ENCODE peak calls at places on chromosome 17, in eight cellular contexts. R is ovary, B is left ventricle myocardium inferior, X is PC-9, S is BJ, L is endothelial cell of umbilical vein, G is HCT116, M is pancreas. E is an unnamed sample. For H3K36me3, the result is how much of the 10 kb centered on the place peaks cover.

GRCh38 chr17:37259030-37259735 is 116.6 kb upstream of the C17orf78 start:
- DNase-seq in M (no peak), L (peak), X (no peak), S (no peak), R (no peak), B (no peak), G (no peak), E (no peak)

GRCh38 chr17:21209511-21210175 is 4.3 kb downstream of the TMEM11 start:
- DNase-seq in B (peak), L (no peak), X (no peak), S (no peak), R (no peak), M (peak), G (no peak), E (peak)

GRCh38 chr17:40122944-40123810 is 1.4 kb downstream of the MSL1 start:
- DNase-seq in M (peak), S (no peak), B (peak), R (peak), X (peak), L (peak), G (no peak), E (peak)

GRCh38 chr17:9255838-9256237 is 234.5 kb downstream of the NTN1 start:
- DNase-seq in L (no peak), G (no peak), X (no peak), S (no peak), M (no peak), R (no peak), B (no peak), E (no peak)

GRCh38 chr17:47882247-47882646 is 13.8 kb upstream of the SP2 start:
- DNase-seq in L (peak), R (no peak), X (peak), M (no peak), B (no peak), S (peak), G (no peak), E (no peak)

GRCh38 chr17:6670571-6670970 is 19.0 kb downstream of the C17orf100 start:
- DNase-seq in R (no peak), L (no peak), G (no peak), M (no peak), X (no peak), B (no peak), S (no peak), E (no peak)

GRCh38 chr17:68987966-68988365 is 32.8 kb upstream of the ABCA8 start:
- DNase-seq in L (peak), G (no peak), R (no peak), S (no peak), B (no peak), M (no peak), X (no peak), E (no peak)

GRCh38 chr17:10798332-10798749 is 5.6 kb downstream of the TMEM238L start:
- DNase-seq in B (no peak), G (no peak), X (peak), L (no peak), M (no peak), S (no peak), R (no peak), E (no peak)

GRCh38 chr17:17086585-17086984 is 44.3 kb downstream of the MPRIP start:
- DNase-seq in B (no peak), M (no peak), L (no peak), R (no peak), G (no peak), S (no peak), X (no peak), E (no peak)

GRCh38 chr17:80023261-80024205 is 12.1 kb downstream of the TBC1D16 start:
- DNase-seq in S (no peak), R (peak), B (no peak), X (no peak), G (no peak), M (no peak), L (no peak), E (no peak)

GRCh38 chr17:75983501-75984181 is 4.6 kb downstream of the TEN1 start:
- DNase-seq in R (no peak), X (peak), S (no peak), G (no peak), L (no peak), B (no peak), M (peak), E (no peak)

GRCh38 chr17:7703584-7704574 is 1.1 kb upstream of the EFNB3 start:
- DNase-seq in B (no peak), L (peak), R (no peak), S (no peak), G (no peak), X (no peak), M (peak), E (no peak)

GRCh38 chr17:20279631-20280030 is 187.7 kb downstream of the LGALS9B start:
- DNase-seq in B (no peak), G (no peak), S (no peak), R (no peak), L (no peak), X (no peak), M (no peak), E (no peak)

GRCh38 chr17:44010966-44011647 is 3.7 kb downstream of the TMEM101 start:
- DNase-seq in G (no peak), L (no peak), B (no peak), R (no peak), X (no peak), S (peak), M (no peak), E (no peak)

GRCh38 chr17:79478841-79479240 is 132.0 kb downstream of the RBFOX3 start:
- DNase-seq in B (no peak), S (no peak), L (no peak), X (no peak), M (peak), G (no peak), R (no peak), E (peak)

GRCh38 chr17:59266748-59267147 is 46.4 kb downstream of the GDPD1 start:
- DNase-seq in R (no peak), L (no peak), B (no peak), G (no peak), X (no peak), S (no peak), M (no peak), E (no peak)

GRCh38 chr17:9239821-9240658 is 218.7 kb downstream of the NTN1 start:
- DNase-seq in B (peak), R (peak), G (peak), M (peak), X (peak), L (peak), S (no peak), E (peak)

GRCh38 chr17:33725675-33726271 is 432.7 kb upstream of the ASIC2 start:
- DNase-seq in B (peak), G (no peak), X (peak), L (peak), R (no peak), M (peak), S (no peak), E (no peak)

GRCh38 chr17:46770818-46771600 is 47.5 kb downstream of the WNT3 start:
- DNase-seq in G (no peak), M (peak), S (no peak), L (peak), B (peak), R (no peak), X (peak), E (no peak)

GRCh38 chr17:185445-186138 is 4.1 kb upstream of the DOC2B start:
- DNase-seq in G (no peak), B (no peak), R (no peak), M (peak), L (no peak), X (no peak), S (no peak), E (peak)

GRCh38 chr17:5846001-5846400 is 224.2 kb upstream of the WSCD1 start:
- DNase-seq in B (no peak), R (no peak), G (no peak), M (no peak), X (no peak), L (no peak), S (no peak), E (no peak)

GRCh38 chr17:10435096-10435495 is 13.3 kb upstream of the MYH8 start:
- DNase-seq in X (no peak), G (no peak), S (no peak), R (no peak), L (no peak), M (no peak), B (no peak), E (no peak)

GRCh38 chr17:55495239-55495638 is 16.0 kb downstream of the SMIM36 start:
- DNase-seq in G (no peak), S (no peak), X (no peak), M (no peak), B (no peak), L (no peak), R (no peak), E (no peak)

GRCh38 chr17:77203846-77204245 is 63.1 kb downstream of the SEC14L1 start:
- DNase-seq in G (no peak), S (no peak), M (no peak), L (no peak), X (no peak), R (no peak), B (no peak), E (no peak)

GRCh38 chr17:77206125-77206523 is 65.4 kb downstream of the SEC14L1 start:
- DNase-seq in B (no peak), L (no peak), S (no peak), M (no peak), R (no peak), G (no peak), X (no peak), E (no peak)

GRCh38 chr17:77206557-77206956 is 65.8 kb downstream of the SEC14L1 start:
- DNase-seq in S (no peak), L (peak), X (no peak), G (no peak), R (no peak), B (no peak), M (no peak), E (no peak)

GRCh38 chr17:77204531-77204930 is 63.8 kb downstream of the SEC14L1 start:
- DNase-seq in B (no peak), S (no peak), R (no peak), X (no peak), M (no peak), L (no peak), G (no peak), E (no peak)

GRCh38 chr17:77205396-77206124 is 64.8 kb downstream of the SEC14L1 start:
- DNase-seq in L (no peak), S (no peak), B (no peak), X (no peak), R (no peak), M (no peak), G (no peak), E (no peak)
- H3K36me3 ChIP-seq in L (under half), S (under half), B (half or more), X (under half), R (under half), M (half or more), G (under half), E (under half)

DNA sequence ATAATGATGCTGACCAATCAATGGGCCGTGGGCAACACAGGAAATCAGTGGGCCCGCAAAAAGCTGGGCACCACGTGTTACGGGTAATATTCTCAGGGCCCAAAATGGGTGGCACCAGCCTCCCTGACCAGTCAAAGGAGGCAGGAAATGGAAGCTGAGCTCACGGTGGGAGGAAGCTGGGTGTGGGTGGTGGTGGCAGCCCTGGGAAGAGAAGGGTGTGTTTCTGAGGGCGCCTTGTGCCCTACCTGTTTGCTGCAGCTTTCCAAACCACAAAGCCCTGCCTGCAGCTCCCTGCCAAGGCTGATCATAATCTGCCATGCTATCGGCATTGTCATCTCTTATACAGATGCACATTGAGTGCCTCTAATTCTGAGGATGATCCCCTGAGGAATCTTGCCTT is 457.9 kb downstream of the SLC39A11 start:
- DNase-seq in S (no peak), G (no peak), L (no peak), B (no peak), X (peak), R (no peak), M (no peak), E (no peak)
- TF ChIP-seq CTCF in S (no peak), G (no peak), L (no peak), B (no peak), X (no peak), R (no peak), M (no peak), E (no peak)

GRCh38 chr17:4313482-4314114 is 49.8 kb upstream of the ANKFY1 start:
- DNase-seq in L (no peak), X (no peak), M (no peak), B (no peak), R (no peak), S (no peak), G (no peak), E (no peak)
- H3K36me3 ChIP-seq in L (under half), X (under half), M (under half), B (under half), R (under half), S (under half), G (under half), E (under half)

DNA sequence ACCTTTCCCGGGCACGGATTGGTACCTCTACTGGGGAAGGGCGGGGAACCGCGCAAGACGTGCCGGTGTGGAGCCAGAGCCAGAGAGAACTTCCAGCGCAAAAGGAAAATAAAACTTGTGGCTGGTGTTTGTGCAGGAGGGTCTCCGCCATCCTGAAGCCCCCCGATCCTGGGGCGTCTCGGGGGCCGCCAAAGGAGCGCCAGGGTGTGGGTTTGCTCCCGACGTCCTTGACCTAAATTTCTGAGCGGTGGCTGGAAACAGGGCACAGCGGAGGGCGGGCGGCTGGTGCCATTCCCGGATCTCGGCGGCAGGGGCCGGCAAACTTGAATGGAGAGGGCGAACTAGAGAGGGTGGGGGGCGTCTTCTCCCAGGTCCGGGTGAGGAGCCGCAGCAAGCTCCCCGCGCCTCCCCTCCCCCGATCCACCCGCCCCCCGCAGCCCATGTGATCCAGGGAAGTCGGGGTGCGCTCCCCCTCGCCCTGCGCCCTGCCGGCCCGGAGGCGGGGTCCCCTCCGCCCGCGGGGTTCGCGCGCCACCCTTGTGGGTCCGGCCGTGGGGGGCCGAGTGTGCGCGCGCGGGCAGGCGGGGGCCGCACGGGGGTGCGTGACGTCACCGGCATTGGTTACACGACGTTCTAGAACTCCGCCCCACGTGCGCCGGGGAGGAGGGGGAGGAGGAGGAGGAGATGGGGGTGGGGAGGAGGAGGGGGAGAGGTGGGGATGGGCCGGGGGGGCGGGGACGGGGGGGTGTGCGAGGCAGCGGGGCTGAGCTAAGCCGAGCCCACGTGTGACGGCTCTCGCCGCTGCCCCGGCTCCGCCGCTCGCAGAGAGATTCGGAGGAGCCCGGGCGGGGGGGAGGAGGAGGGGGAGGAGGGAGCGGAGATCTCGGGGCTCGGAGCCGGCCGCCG is at the start of gene MSI2:
- DNase-seq in B (peak), R (peak), M (peak), S (no peak), G (peak), X (peak), L (peak), E (peak)
- TF ChIP-seq CTCF in B (no peak), R (no peak), M (no peak), S (peak), G (no peak), X (no peak), L (no peak), E (no peak)

GRCh38 chr17:71486171-71486740 is 634.6 kb upstream of the SOX9 start:
- DNase-seq in M (no peak), R (no peak), S (no peak), X (no peak), B (no peak), G (no peak), L (no peak), E (no peak)
- H3K36me3 ChIP-seq in M (under half), R (under half), S (under half), X (under half), B (under half), G (under half), L (under half), E (under half)

GRCh38 chr17:82410014-82410716 is 8.0 kb upstream of the HEXD start:
- DNase-seq in X (no peak), B (no peak), S (no peak), L (no peak), R (no peak), M (no peak), G (no peak), E (no peak)
- TF ChIP-seq CTCF in X (no peak), B (no peak), S (no peak), L (no peak), R (no peak), M (no peak), G (no peak), E (no peak)

GRCh38 chr17:45264430-45264829 is 2.5 kb upstream of the SPATA32 start:
- DNase-seq in B (no peak), X (no peak), M (peak), R (no peak), S (no peak), G (no peak), L (no peak), E (no peak)
- H3K36me3 ChIP-seq in B (half or more), X (under half), M (half or more), R (under half), S (under half), G (under half), L (under half), E (under half)

DNA sequence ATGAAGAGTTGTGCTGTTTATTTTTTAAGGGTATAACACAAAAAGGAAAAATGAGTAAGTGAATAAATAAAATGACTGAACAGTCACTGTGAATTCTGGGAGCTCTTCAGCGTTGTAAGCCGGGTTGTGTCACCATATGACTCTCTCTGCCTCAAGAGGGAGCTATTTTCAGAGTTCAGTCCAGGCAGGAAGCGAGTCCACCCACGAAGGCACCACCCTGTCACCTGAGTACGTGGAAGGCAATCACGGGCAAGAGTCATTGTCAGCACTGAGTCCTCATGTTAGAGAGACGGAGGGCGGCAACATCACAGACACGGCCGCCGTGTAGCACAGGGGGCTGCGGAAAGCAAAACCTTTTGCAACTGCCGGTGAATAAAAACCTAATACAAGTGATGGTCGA is 227.6 kb downstream of the UTP18 start:
- DNase-seq in M (no peak), B (no peak), L (no peak), R (no peak), G (peak), X (no peak), S (no peak), E (no peak)
- TF ChIP-seq CTCF in M (no peak), B (no peak), L (no peak), R (no peak), G (peak), X (peak), S (no peak), E (no peak)

DNA sequence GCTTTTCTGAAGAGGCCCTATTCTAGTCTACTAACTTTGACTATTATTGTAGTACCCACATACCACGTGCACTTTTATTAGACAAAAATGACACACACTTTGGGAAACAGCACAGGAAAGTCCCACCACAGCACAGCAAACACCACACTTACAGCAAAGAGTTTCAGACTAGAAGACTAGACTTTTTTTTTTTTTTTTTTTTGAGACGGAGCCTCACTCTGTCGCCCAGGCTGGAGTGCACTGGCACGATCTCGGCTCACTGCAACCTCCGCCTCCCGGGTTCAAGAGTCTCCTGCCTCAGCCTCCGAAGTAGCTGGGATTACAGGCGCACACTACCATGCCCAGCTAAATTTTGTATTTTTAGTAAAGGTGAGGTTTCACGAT is 20.1 kb downstream of the YWHAE start:
- DNase-seq in M (no peak), R (no peak), L (no peak), G (no peak), S (no peak), X (no peak), B (no peak), E (no peak)
- H3K36me3 ChIP-seq in M (under half), R (under half), L (under half), G (under half), S (under half), X (under half), B (under half), E (under half)

E was measured in left lung.